ENCODE peak calls at places on chromosomes 6 and 20, in nine cellular contexts. L is transverse colon; W is mammary epithelial cell; K is effector memory CD4-positive, alpha-beta T cell; P is CD8-positive, alpha-beta T cell; V is stomach; A is astrocyte; Q is SJCRH30; R is HCT116. S is an unnamed sample. For H3K4me1, the result is how much of the 10 kb centered on the place peaks cover.

GRCh38 chr6:134510121-134510520 is 192.2 kb upstream of the SGK1 start:
- DNase-seq in K (no peak), L (no peak), P (no peak), A (peak), V (no peak), Q (no peak), R (no peak), W (peak), S (peak)

GRCh38 chr6:26224940-26225847 is 138.0 kb downstream of the HFE start:
- DNase-seq in A (peak), V (no peak), P (no peak), W (peak), K (no peak), L (no peak), Q (no peak), R (no peak), S (peak)

GRCh38 chr6:100296810-100297544 is 167.7 kb downstream of the SIM1 start:
- DNase-seq in A (peak), R (peak), V (no peak), W (peak), K (no peak), P (no peak), Q (no peak), L (no peak), S (peak)

GRCh38 chr6:47631248-47632196 is 66.9 kb upstream of the ADGRF4 start:
- DNase-seq in L (no peak), Q (no peak), W (peak), R (peak), V (no peak), K (no peak), P (no peak), A (peak), S (peak)

GRCh38 chr6:43115365-43115764 is 39.3 kb downstream of the PTK7 start:
- DNase-seq in R (no peak), Q (no peak), P (no peak), L (no peak), W (peak), V (no peak), A (no peak), K (no peak), S (peak)

GRCh38 chr20:48760403-48760889 is 67.4 kb downstream of the PREX1 start:
- DNase-seq in W (peak), L (peak), K (peak), P (peak), V (peak), A (peak), R (no peak), Q (no peak), S (peak)

GRCh38 chr6:170087946-170088348 is 202.9 kb downstream of the DLL1 start:
- DNase-seq in P (peak), V (peak), K (peak), A (no peak), Q (no peak), L (peak), W (no peak), R (no peak), S (no peak)

GRCh38 chr6:41741625-41742490 is 5.3 kb downstream of the PGC start:
- DNase-seq in P (no peak), V (peak), L (peak), R (no peak), A (no peak), Q (peak), W (peak), K (no peak), S (no peak)

GRCh38 chr20:59016795-59017492 is 2.3 kb upstream of the TUBB1 start:
- DNase-seq in V (no peak), K (no peak), P (peak), A (no peak), L (no peak), Q (no peak), R (no peak), W (no peak), S (no peak)

GRCh38 chr6:24945046-24945445 is 9.3 kb upstream of the RIPOR2 start:
- DNase-seq in A (no peak), R (no peak), V (no peak), W (no peak), Q (no peak), P (no peak), L (no peak), K (no peak), S (no peak)

GRCh38 chr6:80548496-80548895 is 442.0 kb downstream of the BCKDHB start:
- DNase-seq in K (no peak), W (peak), A (peak), V (no peak), P (no peak), R (no peak), L (no peak), Q (no peak), S (peak)

GRCh38 chr6:126661646-126662045 is 321.7 kb downstream of the CENPW start:
- DNase-seq in V (no peak), W (peak), P (no peak), A (peak), K (no peak), R (no peak), Q (no peak), L (no peak), S (peak)

GRCh38 chr20:37976862-37977261 is 56.4 kb downstream of the TTI1 start:
- DNase-seq in Q (no peak), A (no peak), P (no peak), L (no peak), W (no peak), R (no peak), K (no peak), V (no peak), S (no peak)

GRCh38 chr20:33653900-33654596 is 8.1 kb upstream of the C20orf144 start:
- DNase-seq in Q (peak), K (no peak), P (no peak), L (peak), R (no peak), A (no peak), V (peak), W (peak), S (no peak)

GRCh38 chr6:170272341-170273065 is 18.4 kb downstream of the DLL1 start:
- DNase-seq in P (no peak), R (no peak), W (no peak), A (no peak), Q (no peak), V (no peak), L (no peak), K (no peak), S (no peak)

GRCh38 chr20:25226433-25227316 is 21.2 kb upstream of the PYGB start:
- DNase-seq in L (no peak), V (no peak), Q (no peak), W (no peak), A (no peak), R (no peak), K (no peak), P (no peak), S (no peak)

GRCh38 chr6:34346175-34347119 is 46.0 kb downstream of the NUDT3 start:
- DNase-seq in V (no peak), R (no peak), Q (no peak), A (no peak), P (no peak), W (no peak), L (no peak), K (no peak), S (no peak)

GRCh38 chr20:59385461-59385860 is 85.0 kb downstream of the EDN3 start:
- DNase-seq in L (no peak), K (no peak), Q (peak), R (no peak), V (no peak), P (no peak), A (no peak), W (no peak), S (no peak)

GRCh38 chr20:11207749-11208502 is 534.1 kb upstream of the JAG1 start:
- DNase-seq in L (no peak), R (peak), K (no peak), V (peak), Q (no peak), W (peak), A (peak), P (no peak), S (peak)

DNA sequence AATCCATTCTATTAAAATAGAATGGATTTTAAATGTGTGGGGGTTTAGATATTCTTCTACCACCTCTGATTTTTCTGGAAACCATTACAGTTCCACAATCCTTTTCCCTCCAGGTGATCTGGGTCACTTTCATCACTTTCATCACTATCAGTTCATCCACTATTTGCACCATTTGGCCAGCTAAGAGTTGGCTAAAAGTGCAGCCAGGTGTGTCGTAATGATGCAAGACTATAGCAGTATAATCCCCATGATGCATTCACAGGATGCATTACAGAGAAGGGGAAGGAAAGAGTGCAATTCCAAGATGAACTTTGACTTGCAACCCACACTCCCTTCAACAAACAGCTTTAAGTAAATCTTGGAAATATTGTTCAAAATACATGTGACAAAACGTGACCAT is 4.9 kb downstream of the FUCA2 start:
- DNase-seq in W (no peak), V (no peak), K (no peak), R (no peak), A (no peak), P (no peak), L (no peak), Q (no peak), S (no peak)
- H3K4me1 ChIP-seq in W (under half), V (under half), K (under half), R (under half), A (under half), P (under half), L (under half), Q (under half), S (under half)

GRCh38 chr6:75204222-75204958 is 1.5 kb downstream of the COL12A1 start:
- DNase-seq in K (no peak), R (peak), W (peak), P (no peak), V (peak), Q (peak), A (peak), L (peak), S (peak)
- H3K4me1 ChIP-seq in K (under half), R (under half), W (under half), P (under half), V (half or more), Q (under half), A (under half), L (under half), S (under half)

GRCh38 chr6:45964300-45964699 is 51.4 kb downstream of the CLIC5 start:
- DNase-seq in W (no peak), K (no peak), A (no peak), Q (no peak), R (no peak), P (no peak), V (no peak), L (no peak), S (no peak)
- H3K4me1 ChIP-seq in W (under half), K (under half), A (under half), Q (under half), R (under half), P (under half), V (under half), L (under half), S (under half)

DNA sequence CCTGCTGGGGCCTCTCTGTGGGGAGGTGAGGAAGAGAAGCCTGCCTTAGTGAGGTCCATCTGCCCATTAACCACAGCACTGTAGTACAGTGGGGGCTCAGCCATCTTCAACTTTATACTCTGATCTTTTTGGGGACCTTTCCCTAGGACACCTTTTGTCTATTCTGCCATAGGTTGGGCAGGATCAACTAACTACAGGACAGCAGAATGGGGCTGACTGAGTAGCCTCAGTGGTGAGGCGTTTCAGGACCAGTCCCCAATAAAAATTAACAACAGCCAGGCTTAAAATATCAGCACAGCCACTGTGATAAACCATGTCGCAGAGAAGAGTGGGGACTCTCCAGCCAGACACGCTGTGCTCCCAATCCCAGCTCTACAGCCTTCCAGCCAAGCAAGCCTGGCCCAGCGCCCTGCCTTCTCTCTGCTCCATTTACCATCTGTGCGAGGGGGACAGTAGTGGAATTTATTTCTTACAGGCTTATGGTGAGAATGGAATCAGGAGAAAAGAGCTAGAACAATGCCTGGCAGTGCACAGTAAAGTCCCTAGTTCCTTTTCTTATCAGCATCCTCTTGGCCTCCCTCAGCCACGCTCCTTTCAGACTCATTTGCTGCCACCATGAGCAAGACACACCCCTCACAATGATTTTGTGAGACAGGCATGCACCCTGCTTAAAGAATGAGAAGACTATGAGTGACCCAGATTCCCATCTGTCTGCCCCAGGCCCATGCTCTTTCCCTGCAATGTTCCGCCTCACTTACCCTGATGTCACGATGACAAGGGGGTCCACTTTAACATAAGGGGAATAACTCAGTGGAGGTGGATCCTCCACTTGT is 75.4 kb downstream of the SLC22A23 start:
- DNase-seq in L (no peak), Q (no peak), K (no peak), V (no peak), R (no peak), A (peak), P (no peak), W (no peak), S (no peak)
- H3K4me1 ChIP-seq in L (under half), Q (under half), K (under half), V (half or more), R (half or more), A (under half), P (under half), W (half or more), S (under half)

GRCh38 chr6:108658174-108658573 is 97.5 kb downstream of the FOXO3 start:
- DNase-seq in W (no peak), Q (no peak), R (no peak), A (no peak), K (no peak), L (no peak), P (no peak), V (no peak), S (no peak)

GRCh38 chr6:108653864-108654402 is 93.2 kb downstream of the FOXO3 start:
- DNase-seq in Q (peak), V (peak), W (no peak), L (no peak), K (no peak), P (no peak), A (peak), R (no peak), S (peak)

GRCh38 chr6:108654465-108655106 is 93.9 kb downstream of the FOXO3 start:
- DNase-seq in R (no peak), L (no peak), Q (no peak), A (peak), W (no peak), P (no peak), V (no peak), K (no peak), S (no peak)

GRCh38 chr6:108656834-108657233 is 96.1 kb downstream of the FOXO3 start:
- DNase-seq in K (no peak), L (no peak), Q (no peak), R (no peak), V (no peak), W (no peak), A (no peak), P (no peak), S (no peak)

GRCh38 chr6:108655840-108656650 is 95.3 kb downstream of the FOXO3 start:
- DNase-seq in Q (peak), R (no peak), A (peak), K (no peak), W (no peak), P (no peak), L (no peak), V (no peak), S (peak)
- H3K4me1 ChIP-seq in Q (half or more), R (under half), A (under half), K (under half), W (under half), P (under half), L (under half), V (half or more), S (half or more)

DNA sequence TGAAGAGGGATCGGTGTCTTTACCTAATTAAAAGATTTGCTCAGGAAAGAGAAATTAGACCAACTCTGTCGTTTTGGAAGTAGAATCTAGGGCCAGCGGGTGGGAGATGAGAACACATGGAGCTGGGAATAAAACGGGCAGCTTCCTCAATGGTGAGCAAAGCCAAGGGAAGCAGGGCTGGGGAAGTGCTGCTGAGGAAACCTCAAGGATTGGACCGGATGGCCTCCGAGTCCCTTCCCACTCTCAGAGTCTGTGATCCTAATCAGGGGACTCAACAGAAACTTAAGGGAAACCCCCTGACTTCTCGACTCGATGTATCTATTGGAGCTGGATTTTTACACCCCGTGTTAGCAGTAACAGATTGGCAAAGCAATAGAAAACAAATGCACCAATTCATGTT is 10.8 kb downstream of the GCNT2 start:
- DNase-seq in K (no peak), L (no peak), W (no peak), A (no peak), Q (no peak), V (no peak), R (no peak), P (no peak), S (no peak)
- H3K4me1 ChIP-seq in K (under half), L (under half), W (under half), A (under half), Q (under half), V (under half), R (under half), P (under half), S (under half)

GRCh38 chr6:108946695-108947094 is 98.5 kb downstream of the ARMC2 start:
- DNase-seq in P (no peak), W (no peak), V (no peak), Q (no peak), K (no peak), L (no peak), R (no peak), A (peak), S (peak)

GRCh38 chr6:108945686-108946158 is 97.5 kb downstream of the ARMC2 start:
- DNase-seq in L (peak), P (no peak), R (no peak), A (peak), K (no peak), V (peak), Q (no peak), W (no peak), S (peak)

GRCh38 chr6:108942556-108943492 is 94.6 kb downstream of the ARMC2 start:
- DNase-seq in A (no peak), R (no peak), K (peak), V (no peak), P (peak), L (no peak), W (no peak), Q (no peak), S (no peak)

GRCh38 chr6:108944058-108944457 is 95.8 kb downstream of the ARMC2 start:
- DNase-seq in A (peak), K (no peak), P (no peak), L (no peak), V (no peak), Q (peak), W (no peak), R (no peak), S (no peak)

GRCh38 chr6:108944707-108945685 is 96.8 kb downstream of the ARMC2 start:
- DNase-seq in R (no peak), V (no peak), W (peak), Q (no peak), L (no peak), K (no peak), P (no peak), A (peak), S (peak)
- H3K4me1 ChIP-seq in R (under half), V (under half), W (under half), Q (under half), L (under half), K (under half), P (under half), A (under half), S (under half)

DNA sequence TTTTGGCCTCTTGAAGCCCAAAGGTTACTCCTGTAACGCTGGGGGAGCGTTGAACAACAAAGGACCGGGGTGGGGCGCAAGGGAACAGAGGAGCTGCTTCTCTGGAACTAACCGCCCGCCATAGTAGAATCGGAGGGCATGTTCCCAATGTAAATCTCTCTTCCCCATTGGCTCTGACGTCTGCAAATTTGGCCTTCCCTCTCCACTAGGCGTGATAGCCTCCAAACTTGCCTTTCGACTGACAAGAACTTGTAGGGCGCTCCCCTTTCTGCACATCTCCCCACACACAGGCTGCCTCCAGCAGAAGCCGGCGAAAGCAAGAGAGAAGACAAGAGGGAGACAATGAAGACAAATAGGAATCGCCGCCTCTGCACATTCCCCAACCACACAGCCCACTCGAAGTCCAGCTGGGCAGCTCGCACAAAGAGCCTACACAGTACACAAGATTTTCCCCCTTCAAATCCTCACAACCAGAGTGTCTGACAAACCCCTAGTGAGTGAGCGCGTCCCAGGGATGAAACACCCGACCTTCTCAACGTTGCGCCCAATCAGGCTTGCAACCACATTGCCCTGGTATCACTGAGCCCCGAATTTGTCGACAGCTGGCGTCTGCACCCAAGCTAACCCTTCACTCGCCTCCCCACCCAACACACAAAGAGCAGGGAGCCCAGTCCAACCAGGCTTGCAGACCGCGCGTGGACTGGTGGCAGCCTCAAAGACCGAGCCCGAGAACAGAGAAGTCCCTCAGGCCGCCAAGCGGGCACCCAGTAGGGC is 1.5 kb upstream of the COL12A1 start:
- DNase-seq in V (no peak), A (peak), P (no peak), Q (no peak), W (no peak), R (no peak), K (no peak), L (no peak), S (peak)
- H3K4me1 ChIP-seq in V (half or more), A (under half), P (under half), Q (under half), W (under half), R (under half), K (under half), L (under half), S (under half)

DNA sequence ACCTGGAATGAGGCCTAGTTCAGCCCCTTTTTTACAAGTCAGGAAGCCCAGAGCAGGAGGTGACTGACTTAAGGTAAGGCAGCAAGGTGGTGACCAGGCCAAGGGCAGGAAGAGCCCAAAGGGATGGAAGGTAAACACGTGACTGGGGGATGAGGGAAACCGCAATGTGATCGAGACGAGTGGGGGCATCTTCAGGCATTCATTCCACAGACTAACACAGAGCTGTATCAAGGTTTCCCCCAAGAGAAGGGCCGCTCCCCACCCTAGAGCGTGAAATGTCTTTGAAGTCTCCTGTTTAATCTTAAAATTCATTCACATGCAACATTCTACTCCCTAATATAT is 76.3 kb upstream of the PIM1 start:
- DNase-seq in Q (no peak), R (no peak), A (no peak), P (no peak), V (no peak), K (no peak), W (no peak), L (no peak), S (no peak)
- H3K4me1 ChIP-seq in Q (under half), R (under half), A (under half), P (under half), V (under half), K (under half), W (under half), L (under half), S (under half)

GRCh38 chr6:79038061-79038460 is 40.0 kb downstream of the PHIP start:
- DNase-seq in A (no peak), K (no peak), Q (no peak), W (no peak), R (no peak), V (no peak), L (no peak), P (no peak), S (no peak)
- H3K4me1 ChIP-seq in A (under half), K (under half), Q (under half), W (under half), R (under half), V (under half), L (under half), P (under half), S (under half)

S was measured in GM23248.